ENCODE peak calls at places on chromosome 3, in four cellular contexts. Y, W, Z and C are unnamed samples.

GRCh38 chr3:197376735-197377555 is 78.5 kb upstream of the DLG1 start:
- DNase-seq in Y (no peak), W (no peak), Z (no peak), C (no peak)

GRCh38 chr3:111906667-111907066 is 47.6 kb downstream of the PHLDB2 start:
- DNase-seq in Y (no peak), W (no peak), Z (no peak), C (no peak)

GRCh38 chr3:30630238-30631030 is 24.0 kb downstream of the TGFBR2 start:
- DNase-seq in Y (no peak), W (no peak), Z (no peak), C (no peak)

GRCh38 chr3:136277634-136278033 is 27.5 kb downstream of the PCCB start:
- DNase-seq in Y (no peak), W (no peak), Z (no peak), C (no peak)

GRCh38 chr3:51799879-51800757 is 21.1 kb upstream of the IQCF6 start:
- DNase-seq in Y (peak; percentile 56), W (no peak), Z (no peak), C (peak; percentile 17)

GRCh38 chr3:114450008-114450596 is 156.3 kb downstream of the TIGIT start:
- DNase-seq in Y (no peak), W (no peak), Z (no peak), C (no peak)

GRCh38 chr3:69250014-69250413 is 127.6 kb upstream of the LMOD3 start:
- DNase-seq in Y (peak; percentile 57), W (peak; percentile 39), Z (peak; percentile 6), C (no peak)

GRCh38 chr3:173688216-173688842 is 290.8 kb downstream of the NLGN1 start:
- DNase-seq in Y (no peak), W (no peak), Z (no peak), C (no peak)

GRCh38 chr3:45154641-45155147 is 8.5 kb upstream of the CDCP1 start:
- DNase-seq in Y (no peak), W (no peak), Z (no peak), C (no peak)

GRCh38 chr3:171867976-171868375 is 24.8 kb downstream of the TMEM212 start:
- DNase-seq in Y (no peak), W (no peak), Z (no peak), C (no peak)

GRCh38 chr3:12890610-12891390 is 49.4 kb upstream of the RPL32 start:
- DNase-seq in Y (no peak), W (no peak), Z (no peak), C (no peak)

GRCh38 chr3:117939628-117940027 is 1095.0 kb downstream of the IGSF11 start:
- DNase-seq in Y (no peak), W (no peak), Z (no peak), C (no peak)

GRCh38 chr3:129121016-129121791 is 400 bp downstream of the RAB43 start:
- DNase-seq in Y (no peak), W (peak; percentile 56), Z (peak; percentile 61), C (no peak)

GRCh38 chr3:61288446-61288845 is 37.2 kb upstream of the FHIT start:
- DNase-seq in Y (no peak), W (no peak), Z (no peak), C (no peak)

GRCh38 chr3:132232231-132232792 is 84.9 kb upstream of the ACP3 start:
- DNase-seq in Y (no peak), W (no peak), Z (no peak), C (no peak)

GRCh38 chr3:147572970-147573340 is 163.8 kb downstream of the ZIC1 start:
- DNase-seq in Y (no peak), W (no peak), Z (no peak), C (no peak)

GRCh38 chr3:141348848-141349247 is 19.5 kb upstream of the ZBTB38 start:
- DNase-seq in Y (no peak), W (no peak), Z (no peak), C (no peak)

GRCh38 chr3:113498221-113499005 is 16.5 kb downstream of the SPICE1 start:
- DNase-seq in Y (no peak), W (no peak), Z (no peak), C (no peak)

GRCh38 chr3:24145981-24146822 is 201.1 kb downstream of the NR1D2 start:
- DNase-seq in Y (no peak), W (no peak), Z (no peak), C (no peak)

GRCh38 chr3:59280113-59280512 is 230.3 kb upstream of the CFAP20DC start:
- DNase-seq in Y (no peak), W (no peak), Z (no peak), C (no peak)